ENCODE peak calls at places on chromosomes 16 and 17, in four cellular contexts. P is ovary, K is epithelial cell of esophagus, D is WTC11. R is an unnamed sample.

GRCh38 chr17:64500923-64501765 is 4.3 kb upstream of the POLG2 start:
- DNase-seq in P (no peak), D (no peak), K (peak; percentile 52), R (no peak)

GRCh38 chr17:2108170-2108569 is 53.3 kb downstream of the HIC1 start:
- DNase-seq in D (no peak), P (no peak), K (no peak), R (no peak)

GRCh38 chr17:82031885-82032627 is 578 bp downstream of the RAC3 start:
- DNase-seq in D (peak; percentile 78), K (peak; percentile 60), P (no peak), R (no peak)

GRCh38 chr17:66943484-66943883 is 21.0 kb upstream of the CACNG4 start:
- DNase-seq in K (no peak), P (no peak), D (no peak), R (no peak)

GRCh38 chr16:19876501-19877059 is 8.1 kb downstream of the GPRC5B start:
- DNase-seq in D (no peak), P (no peak), K (no peak), R (no peak)

GRCh38 chr16:73000020-73000906 is 47.7 kb downstream of the ZFHX3 start:
- DNase-seq in K (peak; percentile 35), D (no peak), P (no peak), R (no peak)

GRCh38 chr16:58814348-58814801 is 80.3 kb upstream of the GOT2 start:
- DNase-seq in K (peak; percentile 51), D (peak; percentile 26), P (peak; percentile 35), R (no peak)

GRCh38 chr16:2532494-2533141 is 1.4 kb upstream of the CEMP1 start:
- DNase-seq in D (peak; percentile 78), P (peak; percentile 84), K (peak; percentile 84), R (peak; percentile 71)

GRCh38 chr16:21222495-21223337 is 10.8 kb upstream of the ANKS4B start:
- DNase-seq in D (no peak), K (no peak), P (no peak), R (no peak)

DNA sequence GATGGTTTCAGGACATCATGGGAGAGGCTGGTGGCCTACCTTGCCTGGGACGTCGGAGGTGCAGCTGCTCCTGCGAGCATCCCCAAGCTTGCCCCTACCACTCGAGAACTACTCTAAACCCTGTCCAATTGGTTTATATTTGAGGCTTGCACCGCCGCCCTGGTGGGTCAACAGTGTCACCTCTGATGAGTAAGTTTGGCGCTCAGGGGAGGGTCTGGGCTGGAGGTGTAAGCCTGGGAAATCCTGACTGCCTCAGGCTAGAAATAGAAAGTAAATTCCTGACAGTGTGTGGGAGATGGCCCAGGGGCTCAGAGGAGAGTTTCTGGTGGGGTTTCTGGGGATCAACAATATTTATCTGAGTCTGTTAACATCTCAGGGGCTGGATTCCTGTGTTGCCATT is 48.2 kb downstream of the CCDC42 start:
- DNase-seq in K (no peak), P (no peak), D (peak; percentile 28), R (no peak)
- TF ChIP-seq CTCF in K (no peak), P (no peak), D (no peak), R (no peak)

DNA sequence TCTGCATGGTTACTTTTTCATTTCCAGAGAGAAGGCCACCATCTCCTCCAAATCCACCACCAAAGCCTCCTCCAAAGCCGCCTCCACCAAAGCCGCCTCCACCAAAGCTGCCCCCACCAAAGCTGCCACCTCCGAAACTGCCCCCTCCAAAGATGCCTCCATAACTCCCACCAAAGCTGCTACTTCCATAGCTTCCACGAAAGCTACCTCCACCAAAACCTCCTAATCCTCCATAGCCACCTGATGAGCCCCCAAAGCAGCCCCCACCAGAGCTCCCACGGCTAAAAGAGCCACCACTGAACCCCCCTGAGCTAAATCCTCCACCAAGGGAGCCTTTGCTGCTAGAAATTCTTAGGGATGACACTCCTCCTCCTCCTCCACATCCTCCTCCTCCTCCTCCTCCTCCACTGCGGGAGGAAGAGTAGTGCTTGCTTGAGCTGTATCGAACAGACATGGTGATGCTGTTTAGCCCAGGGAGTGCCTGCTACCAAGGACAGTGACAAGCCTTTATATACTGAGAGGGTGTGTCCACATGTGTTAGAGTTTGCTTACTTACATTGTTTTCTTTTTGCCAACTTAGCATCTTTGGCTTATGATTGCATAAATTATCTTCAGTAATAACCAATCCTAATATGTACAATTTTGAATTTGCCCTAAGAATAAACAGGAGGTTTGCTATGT is at the start of gene KRT10:
- DNase-seq in D (no peak), K (peak; percentile 13), P (no peak), R (no peak)
- TF ChIP-seq CTCF in D (no peak), K (no peak), P (no peak), R (no peak)

DNA sequence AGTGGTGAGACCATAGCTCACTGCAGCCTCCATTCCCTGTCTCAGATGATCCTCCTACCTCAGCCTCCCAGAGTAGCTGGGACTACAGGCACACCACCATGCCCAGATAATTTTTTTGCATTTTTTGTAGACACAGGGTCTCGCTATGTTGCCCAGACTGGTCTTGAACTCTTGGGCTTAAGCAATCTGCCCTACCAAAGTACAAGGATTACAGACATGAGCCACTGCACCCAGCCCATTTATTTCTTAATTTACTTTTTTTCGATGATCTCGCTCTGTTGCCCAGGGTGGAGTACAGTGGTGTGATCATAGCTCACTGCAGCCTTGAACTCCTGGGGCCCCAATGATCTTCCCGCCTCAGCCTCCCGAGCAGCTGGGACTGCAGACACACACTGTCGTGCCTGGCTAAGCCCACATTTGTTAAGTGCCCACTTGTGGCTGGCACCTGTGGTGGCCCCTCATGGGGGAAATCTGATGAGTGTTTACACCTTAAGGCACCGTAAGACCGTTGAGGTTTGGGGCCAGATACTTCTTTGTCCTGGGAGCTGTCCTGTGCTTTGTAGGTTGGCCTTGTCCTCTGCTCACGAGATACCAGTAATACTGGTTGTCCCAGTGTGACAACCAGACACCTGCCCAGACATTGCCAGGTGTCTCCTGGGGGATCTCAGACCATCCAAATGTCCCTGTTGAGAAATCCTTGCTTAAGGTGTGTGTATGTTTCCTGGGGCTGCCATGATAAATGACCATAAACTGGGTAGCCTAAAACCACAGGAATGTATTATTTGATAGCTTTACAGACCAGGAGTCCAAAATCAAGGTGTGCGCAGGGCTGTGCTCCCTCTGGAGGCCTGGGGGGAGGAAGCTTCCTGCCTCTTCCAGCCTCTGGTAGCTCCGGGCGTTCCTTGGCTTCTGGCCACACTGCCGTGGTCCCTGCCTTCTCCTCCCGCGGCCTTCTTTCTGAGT is 141.4 kb upstream of the GSE1 start:
- DNase-seq in P (peak; percentile 71), D (no peak), K (peak; percentile 25), R (peak; percentile 78)
- TF ChIP-seq CTCF in P (no peak), D (no peak), K (peak; percentile 38), R (no peak)

DNA sequence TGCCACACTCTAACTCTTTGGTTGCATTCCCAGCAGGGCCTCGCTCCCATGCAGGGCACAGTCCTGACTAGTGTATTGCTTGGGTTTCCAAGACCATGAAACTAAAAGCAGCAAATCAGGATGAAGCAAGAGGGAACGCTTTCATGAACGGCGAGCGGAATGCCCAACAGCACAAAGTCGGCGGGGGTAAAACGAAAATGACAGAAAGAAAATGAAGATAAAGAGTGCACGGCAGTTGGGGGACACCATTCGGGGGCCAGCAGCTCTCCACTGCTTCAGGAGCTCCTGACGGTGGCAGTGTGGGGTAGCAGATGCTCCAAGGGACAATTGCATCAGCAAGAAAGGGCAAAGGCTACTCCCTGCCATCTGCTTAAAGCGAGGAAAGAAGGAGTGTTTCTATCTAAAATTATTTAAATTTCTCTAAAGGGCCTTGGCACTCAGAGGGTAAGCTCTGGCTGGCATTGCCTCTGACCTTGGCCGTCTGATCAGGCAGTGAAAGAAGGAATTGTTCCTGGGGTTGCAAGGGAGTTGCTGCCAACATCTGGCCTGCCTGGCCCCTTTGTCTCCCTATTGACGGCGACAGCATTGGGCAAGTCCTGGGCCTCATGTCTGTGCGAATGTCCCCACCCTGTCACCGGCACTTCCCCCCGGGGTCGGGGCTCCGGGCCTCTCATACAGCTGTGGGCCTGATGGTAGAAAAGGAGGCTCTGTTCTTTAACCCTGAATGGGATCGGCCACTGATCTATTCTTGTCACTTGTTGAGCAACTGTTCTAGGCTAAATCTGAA is 138.2 kb downstream of the CMIP start:
- DNase-seq in D (no peak), K (no peak), P (no peak), R (no peak)
- TF ChIP-seq CTCF in D (no peak), K (no peak), P (no peak), R (no peak)

GRCh38 chr16:85567101-85567866 is 45.8 kb upstream of the GSE1 start:
- DNase-seq in P (no peak), K (no peak), D (no peak), R (no peak)
- TF ChIP-seq CTCF in P (no peak), K (no peak), D (no peak), R (no peak)

GRCh38 chr17:40443988-40444899 is 994 bp downstream of the IGFBP4 start:
- DNase-seq in D (no peak), K (no peak), P (peak; percentile 53), R (no peak)

GRCh38 chr17:40443196-40443987 is at the start of gene IGFBP4:
- DNase-seq in P (peak; percentile 91), D (peak; percentile 88), K (peak; percentile 72), R (no peak)

GRCh38 chr17:40445769-40446468 is 2.7 kb downstream of the IGFBP4 start:
- DNase-seq in P (no peak), K (no peak), D (no peak), R (no peak)

GRCh38 chr17:40440166-40440565 is 3.1 kb upstream of the IGFBP4 start:
- DNase-seq in P (no peak), K (no peak), D (no peak), R (no peak)

GRCh38 chr17:40442392-40443195 is 656 bp upstream of the IGFBP4 start:
- DNase-seq in P (no peak), D (no peak), K (no peak), R (no peak)
- TF ChIP-seq CTCF in P (no peak), D (no peak), K (peak; percentile 5), R (no peak)

DNA sequence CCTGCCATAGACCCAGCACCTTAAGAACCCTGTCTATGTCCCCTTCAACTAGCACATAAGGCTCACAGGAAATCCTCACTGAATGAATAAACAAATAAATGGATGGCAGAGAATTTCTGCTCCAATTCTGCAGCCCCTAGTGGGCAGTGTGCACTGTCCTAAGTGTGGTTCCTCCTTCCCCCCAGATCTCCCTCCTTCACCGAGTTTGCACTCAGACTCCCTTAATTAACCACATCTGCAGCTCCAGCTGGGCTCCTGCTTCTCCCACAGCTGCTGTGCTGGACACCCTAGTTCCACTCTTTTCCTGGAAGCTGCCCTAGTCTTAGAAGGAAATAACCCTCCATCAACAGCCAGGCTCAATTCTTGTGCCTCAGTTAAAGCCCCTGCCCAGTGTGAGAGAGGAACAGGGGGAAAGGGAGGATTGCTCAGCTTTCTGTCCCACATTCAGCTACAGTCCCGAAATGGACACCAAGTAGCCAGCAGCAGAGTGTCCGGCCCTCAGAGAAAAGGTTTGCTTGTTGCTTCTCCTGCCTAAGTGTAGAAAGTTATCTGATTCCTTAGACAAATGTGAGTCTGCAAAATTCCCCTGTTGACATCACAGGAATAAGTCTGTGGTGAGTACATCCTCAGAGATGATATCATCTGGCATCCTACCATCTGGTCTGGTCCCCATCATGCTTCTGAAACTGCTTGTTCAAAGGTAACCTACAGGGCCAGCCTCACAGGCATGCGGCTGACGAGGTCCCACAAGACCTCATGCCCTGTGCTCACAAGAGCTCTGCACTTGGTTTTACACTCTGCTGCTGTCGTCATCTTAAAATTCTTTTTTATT is 12.3 kb downstream of the LRRC3C start:
- DNase-seq in D (no peak), P (no peak), K (peak; percentile 71), R (no peak)
- TF ChIP-seq CTCF in D (no peak), P (no peak), K (no peak), R (peak; percentile 30)